ENCODE peak calls at places on chromosomes 12 and 14, in five cellular contexts. One of them, this sample, is unnamed.

GRCh38 chr14:67510836-67511235 is 22.3 kb upstream of the PLEKHH1 start:
- DNase-seq in ELR: peak; percentile 28
- DNase-seq in mucosa of descending colon: no peak
- DNase-seq in T follicular helper cell: no peak
- DNase-seq in stimulated activated naive CD8-positive, alpha-beta T cell treated with anti-CD3 and anti-CD28 coated beads, Interleukin-15, amount 100 ng/mL, for 72 hours: no peak
- DNase-seq in this sample: no peak

GRCh38 chr12:57237653-57237951 is 8.1 kb downstream of the SHMT2 start:
- DNase-seq in ELR: no peak
- DNase-seq in mucosa of descending colon: no peak
- DNase-seq in T follicular helper cell: no peak
- DNase-seq in stimulated activated naive CD8-positive, alpha-beta T cell treated with anti-CD3 and anti-CD28 coated beads, Interleukin-15, amount 100 ng/mL, for 72 hours: no peak
- DNase-seq in this sample: no peak

GRCh38 chr12:67269632-67270578 is 747 bp downstream of the CAND1 start:
- DNase-seq in ELR: peak; percentile 51
- DNase-seq in mucosa of descending colon: peak; percentile 52
- DNase-seq in T follicular helper cell: peak; percentile 31
- DNase-seq in stimulated activated naive CD8-positive, alpha-beta T cell treated with anti-CD3 and anti-CD28 coated beads, Interleukin-15, amount 100 ng/mL, for 72 hours: peak; percentile 70
- DNase-seq in this sample: no peak

GRCh38 chr12:30794591-30795409 is 40.0 kb upstream of the CAPRIN2 start:
- DNase-seq in ELR: peak; percentile 92
- DNase-seq in mucosa of descending colon: no peak
- DNase-seq in T follicular helper cell: no peak
- DNase-seq in stimulated activated naive CD8-positive, alpha-beta T cell treated with anti-CD3 and anti-CD28 coated beads, Interleukin-15, amount 100 ng/mL, for 72 hours: peak; percentile 44
- DNase-seq in this sample: peak; percentile 74

GRCh38 chr12:1787714-1788113 is 32.7 kb upstream of the LRTM2 start:
- DNase-seq in ELR: no peak
- DNase-seq in mucosa of descending colon: no peak
- DNase-seq in T follicular helper cell: no peak
- DNase-seq in stimulated activated naive CD8-positive, alpha-beta T cell treated with anti-CD3 and anti-CD28 coated beads, Interleukin-15, amount 100 ng/mL, for 72 hours: no peak
- DNase-seq in this sample: no peak

GRCh38 chr12:100154472-100155247 is 12.0 kb upstream of the BLTP3B start:
- DNase-seq in ELR: peak; percentile 76
- DNase-seq in mucosa of descending colon: peak; percentile 92
- DNase-seq in T follicular helper cell: peak; percentile 49
- DNase-seq in stimulated activated naive CD8-positive, alpha-beta T cell treated with anti-CD3 and anti-CD28 coated beads, Interleukin-15, amount 100 ng/mL, for 72 hours: peak; percentile 64
- DNase-seq in this sample: peak; percentile 68

GRCh38 chr12:51383281-51383905 is 7.8 kb downstream of the GALNT6 start:
- DNase-seq in ELR: no peak
- DNase-seq in mucosa of descending colon: no peak
- DNase-seq in T follicular helper cell: no peak
- DNase-seq in stimulated activated naive CD8-positive, alpha-beta T cell treated with anti-CD3 and anti-CD28 coated beads, Interleukin-15, amount 100 ng/mL, for 72 hours: no peak
- DNase-seq in this sample: no peak

GRCh38 chr12:76113800-76114757 is 29.6 kb upstream of the NAP1L1 start:
- DNase-seq in ELR: no peak
- DNase-seq in mucosa of descending colon: no peak
- DNase-seq in T follicular helper cell: no peak
- DNase-seq in stimulated activated naive CD8-positive, alpha-beta T cell treated with anti-CD3 and anti-CD28 coated beads, Interleukin-15, amount 100 ng/mL, for 72 hours: no peak
- DNase-seq in this sample: no peak

GRCh38 chr12:104303538-104304151 is at the start of gene EID3:
- DNase-seq in ELR: peak; percentile 86
- DNase-seq in mucosa of descending colon: peak; percentile 91
- DNase-seq in T follicular helper cell: peak; percentile 85
- DNase-seq in stimulated activated naive CD8-positive, alpha-beta T cell treated with anti-CD3 and anti-CD28 coated beads, Interleukin-15, amount 100 ng/mL, for 72 hours: peak; percentile 89
- DNase-seq in this sample: peak; percentile 46

This sample was measured in 8988T.